ENCODE peak calls at places on chromosome 6, in six cellular contexts. V is smooth muscle cell of the brain vasculature; Q is A172; Y is T-helper 1 cell; O is activated T-helper 1 cell treated with Interleukin-2 at 50 U/mL for 16 hours; S is stimulated activated CD4-positive, alpha-beta T cell treated with anti-CD3 and anti-CD28 coated beads, Interleukin-4, amount 100 ng/mL, for 48 hours. E is an unnamed sample.

GRCh38 chr6:154605207-154605877 is 94.9 kb upstream of the CNKSR3 start:
- DNase-seq in V (no peak), Q (peak), Y (no peak), O (no peak), S (no peak), E (no peak)

GRCh38 chr6:170393807-170394399 is 87.3 kb downstream of the FAM120B start:
- DNase-seq in V (no peak), Q (no peak), Y (no peak), O (no peak), S (peak), E (no peak)

GRCh38 chr6:147063469-147064031 is 140.7 kb upstream of the STXBP5 start:
- DNase-seq in V (peak), Q (peak), Y (no peak), O (no peak), S (no peak), E (no peak)

GRCh38 chr6:56891754-56892153 is 63.2 kb upstream of the BEND6 start:
- DNase-seq in V (no peak), Q (no peak), Y (no peak), O (no peak), S (no peak), E (no peak)

GRCh38 chr6:112086744-112087135 is 542 bp downstream of the TUBE1 start:
- DNase-seq in V (peak), Q (peak), Y (no peak), O (no peak), S (no peak), E (peak)

GRCh38 chr6:38438097-38438496 is 201.6 kb downstream of the BTBD9 start:
- DNase-seq in V (no peak), Q (no peak), Y (no peak), O (no peak), S (no peak), E (no peak)

GRCh38 chr6:156848533-156848932 is 71.4 kb downstream of the ARID1B start:
- DNase-seq in V (no peak), Q (peak), Y (no peak), O (no peak), S (no peak), E (no peak)

GRCh38 chr6:127716425-127716930 is 139.5 kb downstream of the C6orf58 start:
- DNase-seq in V (no peak), Q (no peak), Y (no peak), O (no peak), S (no peak), E (no peak)

GRCh38 chr6:148892247-148892646 is 145.4 kb downstream of the UST start:
- DNase-seq in V (no peak), Q (no peak), Y (no peak), O (no peak), S (no peak), E (no peak)

GRCh38 chr6:52643158-52643557 is 27.8 kb upstream of the TMEM14A start:
- DNase-seq in V (no peak), Q (no peak), Y (no peak), O (no peak), S (no peak), E (no peak)

GRCh38 chr6:111478749-111479148 is 4.3 kb downstream of the REV3L start:
- DNase-seq in V (peak), Q (peak), Y (no peak), O (no peak), S (no peak), E (peak)

GRCh38 chr6:39553811-39554802 is 171.1 kb downstream of the KIF6 start:
- DNase-seq in V (peak), Q (no peak), Y (no peak), O (no peak), S (no peak), E (no peak)

GRCh38 chr6:140711019-140711613 is 1336.7 kb upstream of the CITED2 start:
- DNase-seq in V (no peak), Q (no peak), Y (no peak), O (no peak), S (no peak), E (peak)

GRCh38 chr6:10511477-10511876 is 9.7 kb upstream of the GCNT2 start:
- DNase-seq in V (no peak), Q (peak), Y (no peak), O (no peak), S (no peak), E (peak)

GRCh38 chr6:147204843-147205311 is 660 bp downstream of the STXBP5 start:
- DNase-seq in V (no peak), Q (peak), Y (no peak), O (no peak), S (no peak), E (peak)

GRCh38 chr6:118644007-118644406 is 7.4 kb downstream of the CEP85L start:
- DNase-seq in V (no peak), Q (no peak), Y (no peak), O (no peak), S (no peak), E (no peak)

GRCh38 chr6:39466664-39467063 is 144.2 kb upstream of the KCNK16 start:
- DNase-seq in V (no peak), Q (no peak), Y (no peak), O (no peak), S (no peak), E (no peak)

GRCh38 chr6:44630125-44631028 is 242.9 kb downstream of the CDC5L start:
- DNase-seq in V (no peak), Q (peak), Y (no peak), O (no peak), S (no peak), E (peak)

E was measured in Karpas-422.